ENCODE peak calls at places on chromosomes 3 and 15, in ten cellular contexts. A is NCI-H1105; Y is B cell; V is germinal center; J is effector CD4-positive, alpha-beta T cell; X is NCI-H524; Z is sciatic nerve; F is hepatic stellate cell; E is T-helper 1 cell; U is iris pigment epithelial cell. W is an unnamed sample.

GRCh38 chr15:65328506-65329297 is 24.2 kb downstream of the RNU5B-1 start:
- DNase-seq in A (no peak), Y (no peak), V (no peak), J (no peak), X (no peak), Z (no peak), F (no peak), E (no peak), U (no peak), W (no peak)

GRCh38 chr3:46966811-46967210 is 9.7 kb downstream of the CCDC12 start:
- DNase-seq in A (no peak), Y (no peak), V (no peak), J (no peak), X (no peak), Z (no peak), F (no peak), E (no peak), U (no peak), W (no peak)

GRCh38 chr3:33071181-33071580 is 25.8 kb downstream of the GLB1 start:
- DNase-seq in A (no peak), Y (no peak), V (no peak), J (no peak), X (no peak), Z (no peak), F (no peak), E (no peak), U (no peak), W (no peak)

GRCh38 chr15:41487376-41487775 is 6.3 kb upstream of the ITPKA start:
- DNase-seq in A (no peak), Y (no peak), V (peak), J (no peak), X (no peak), Z (no peak), F (no peak), E (no peak), U (no peak), W (no peak)

GRCh38 chr15:80977627-80978036 is 12.0 kb downstream of the MESD start:
- DNase-seq in A (no peak), Y (no peak), V (no peak), J (peak), X (peak), Z (peak), F (no peak), E (no peak), U (peak), W (no peak)

GRCh38 chr3:163490119-163490518 is 1588.2 kb downstream of the SI start:
- DNase-seq in A (peak), Y (no peak), V (no peak), J (no peak), X (peak), Z (no peak), F (peak), E (no peak), U (peak), W (no peak)

GRCh38 chr15:63277893-63278505 is 594 bp downstream of the APH1B start:
- DNase-seq in A (no peak), Y (peak), V (no peak), J (no peak), X (no peak), Z (no peak), F (no peak), E (no peak), U (no peak), W (no peak)

GRCh38 chr3:126661532-126661931 is 6.6 kb upstream of the TXNRD3 start:
- DNase-seq in A (no peak), Y (no peak), V (no peak), J (no peak), X (no peak), Z (no peak), F (no peak), E (no peak), U (no peak), W (no peak)

GRCh38 chr3:141487419-141488345 is 855 bp downstream of the RASA2 start:
- DNase-seq in A (peak), Y (peak), V (peak), J (peak), X (peak), Z (peak), F (peak), E (peak), U (peak), W (peak)

GRCh38 chr15:74136584-74137543 is 6.5 kb downstream of the ISLR2 start:
- DNase-seq in A (no peak), Y (no peak), V (no peak), J (no peak), X (no peak), Z (no peak), F (no peak), E (no peak), U (no peak), W (no peak)

GRCh38 chr3:13700362-13700761 is 151.4 kb downstream of the FBLN2 start:
- DNase-seq in A (no peak), Y (no peak), V (no peak), J (no peak), X (peak), Z (no peak), F (no peak), E (no peak), U (no peak), W (no peak)

W was measured in T-cell.